ENCODE peak calls at places on chromosomes 11 and 22, in seven cellular contexts. K, F, A, X, E, T and R are unnamed samples.

GRCh38 chr11:62491571-62492329 is 54.9 kb downstream of the AHNAK start:
- DNase-seq in K (no peak), F (no peak), A (no peak), X (no peak), E (no peak), T (no peak), R (no peak)

GRCh38 chr11:47060807-47061206 is 115.9 kb downstream of the ARFGAP2 start:
- DNase-seq in K (peak), F (no peak), A (no peak), X (peak), E (no peak), T (no peak), R (no peak)

GRCh38 chr22:47535681-47536080 is 773.2 kb downstream of the TBC1D22A start:
- DNase-seq in K (no peak), F (no peak), A (no peak), X (no peak), E (no peak), T (no peak), R (no peak)

GRCh38 chr11:79173615-79174014 is 267.2 kb downstream of the TENM4 start:
- DNase-seq in K (peak), F (no peak), A (no peak), X (peak), E (no peak), T (no peak), R (no peak)

GRCh38 chr22:36386351-36386899 is 1.3 kb downstream of the MYH9 start:
- DNase-seq in K (no peak), F (no peak), A (no peak), X (no peak), E (no peak), T (no peak), R (no peak)

GRCh38 chr11:96447208-96447607 is 57.4 kb downstream of the JRKL start:
- DNase-seq in K (no peak), F (no peak), A (no peak), X (no peak), E (no peak), T (no peak), R (no peak)

GRCh38 chr11:76769645-76770586 is 13.2 kb upstream of the TSKU start:
- DNase-seq in K (peak), F (no peak), A (no peak), X (no peak), E (no peak), T (no peak), R (no peak)

GRCh38 chr11:10314199-10315072 is 9.6 kb downstream of the ADM start:
- DNase-seq in K (peak), F (no peak), A (peak), X (peak), E (no peak), T (no peak), R (no peak)

GRCh38 chr11:100080401-100080800 is 606.7 kb upstream of the ARHGAP42 start:
- DNase-seq in K (no peak), F (no peak), A (no peak), X (no peak), E (no peak), T (no peak), R (no peak)

GRCh38 chr11:2806351-2807058 is 79.1 kb downstream of the CDKN1C start:
- DNase-seq in K (no peak), F (peak), A (peak), X (no peak), E (peak), T (peak), R (no peak)

GRCh38 chr11:69654001-69654659 is 13.2 kb downstream of the CCND1 start:
- DNase-seq in K (no peak), F (no peak), A (peak), X (no peak), E (no peak), T (no peak), R (no peak)

GRCh38 chr11:61494341-61495038 is 14.1 kb upstream of the LRRC10B start:
- DNase-seq in K (no peak), F (no peak), A (no peak), X (no peak), E (no peak), T (peak), R (no peak)

GRCh38 chr22:43325176-43325575 is 18.0 kb downstream of the SCUBE1 start:
- DNase-seq in K (no peak), F (no peak), A (no peak), X (no peak), E (no peak), T (no peak), R (no peak)

DNA sequence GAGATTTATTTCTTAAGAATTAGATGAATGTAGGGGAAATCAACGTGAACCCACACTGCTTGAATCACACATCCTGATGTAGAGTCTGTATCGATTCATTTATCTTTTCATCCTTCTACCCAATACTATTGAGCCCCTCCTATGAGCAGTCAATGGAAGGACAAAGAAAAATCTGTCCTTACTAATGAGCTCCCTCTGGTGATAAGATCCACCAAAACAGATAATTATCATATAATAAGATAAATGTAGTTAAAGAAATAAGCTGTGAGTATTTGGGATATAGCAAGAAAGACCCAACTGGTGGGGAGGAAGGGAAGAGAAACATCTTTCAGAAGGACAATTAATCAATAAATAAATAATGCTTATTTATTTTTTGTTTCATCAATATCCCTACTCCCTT is 385.1 kb upstream of the CCDC90B start:
- DNase-seq in K (peak), F (no peak), A (no peak), X (peak), E (no peak), T (no peak), R (no peak)
- TF ChIP-seq CTCF in K (peak), F (no peak), A (no peak), X (peak), E (no peak), T (no peak), R (peak)

GRCh38 chr11:132114185-132114584 is 743.8 kb downstream of the NTM start:
- DNase-seq in K (peak), F (no peak), A (peak), X (peak), E (no peak), T (no peak), R (no peak)
- TF ChIP-seq CTCF in K (peak), F (peak), A (peak), X (peak), E (peak), T (peak), R (peak)

GRCh38 chr11:64870176-64870892 is 8.1 kb downstream of the EHD1 start:
- DNase-seq in K (peak), F (no peak), A (no peak), X (peak), E (no peak), T (no peak), R (no peak)
- TF ChIP-seq CTCF in K (no peak), F (peak), A (no peak), X (no peak), E (no peak), T (no peak), R (no peak)

GRCh38 chr22:49307071-49307830 is 520.4 kb downstream of the BRD1 start:
- DNase-seq in K (no peak), F (peak), A (peak), X (no peak), E (no peak), T (no peak), R (no peak)

GRCh38 chr22:49305966-49306631 is 521.6 kb downstream of the BRD1 start:
- DNase-seq in K (no peak), F (peak), A (peak), X (no peak), E (no peak), T (no peak), R (no peak)

GRCh38 chr22:49306632-49306975 is 521.1 kb downstream of the BRD1 start:
- DNase-seq in K (no peak), F (peak), A (peak), X (no peak), E (peak), T (no peak), R (no peak)

GRCh38 chr22:49303781-49304461 is 523.8 kb downstream of the BRD1 start:
- DNase-seq in K (no peak), F (peak), A (peak), X (no peak), E (no peak), T (no peak), R (no peak)

GRCh38 chr22:49305215-49305965 is 522.3 kb downstream of the BRD1 start:
- DNase-seq in K (no peak), F (peak), A (peak), X (peak), E (no peak), T (peak), R (no peak)
- TF ChIP-seq CTCF in K (peak), F (peak), A (peak), X (peak), E (peak), T (peak), R (no peak)

DNA sequence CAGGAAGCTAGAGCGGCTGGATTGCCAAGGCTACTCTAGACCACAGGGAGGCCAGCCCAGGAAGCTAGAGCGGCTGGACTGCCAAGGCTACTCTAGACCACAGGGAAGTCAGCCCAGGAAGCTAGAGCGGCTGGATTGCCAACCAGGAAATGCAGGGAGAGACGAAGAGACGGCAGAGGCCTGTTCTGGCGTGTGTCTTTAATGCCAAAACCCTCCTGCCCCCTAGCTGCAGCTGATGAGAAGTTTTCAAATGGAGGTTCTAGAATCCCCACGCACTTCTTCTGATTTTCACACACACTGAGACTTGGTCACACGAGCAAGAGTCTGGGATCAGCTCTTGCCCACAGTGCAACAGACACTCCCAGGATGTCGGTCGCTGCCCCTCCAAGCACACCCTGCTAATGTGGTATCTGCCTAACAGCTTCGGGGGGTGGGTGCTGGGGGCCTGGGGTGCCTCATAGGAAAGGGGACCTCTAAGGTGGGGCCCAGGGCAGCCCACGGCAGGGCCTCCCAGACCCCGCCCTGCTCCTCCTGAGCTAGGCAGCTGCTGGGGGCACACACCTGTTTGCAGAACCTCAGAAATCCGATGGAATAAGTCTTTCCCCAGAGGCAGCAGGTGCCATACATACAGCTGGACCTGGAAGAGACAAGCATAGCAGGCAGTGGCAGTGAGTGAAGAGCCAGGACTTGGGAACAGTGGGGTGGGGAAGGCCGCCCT is 28.5 kb downstream of the MAFF start:
- DNase-seq in K (peak), F (no peak), A (peak), X (peak), E (no peak), T (peak), R (no peak)
- TF ChIP-seq CTCF in K (peak), F (peak), A (peak), X (peak), E (peak), T (peak), R (peak)

DNA sequence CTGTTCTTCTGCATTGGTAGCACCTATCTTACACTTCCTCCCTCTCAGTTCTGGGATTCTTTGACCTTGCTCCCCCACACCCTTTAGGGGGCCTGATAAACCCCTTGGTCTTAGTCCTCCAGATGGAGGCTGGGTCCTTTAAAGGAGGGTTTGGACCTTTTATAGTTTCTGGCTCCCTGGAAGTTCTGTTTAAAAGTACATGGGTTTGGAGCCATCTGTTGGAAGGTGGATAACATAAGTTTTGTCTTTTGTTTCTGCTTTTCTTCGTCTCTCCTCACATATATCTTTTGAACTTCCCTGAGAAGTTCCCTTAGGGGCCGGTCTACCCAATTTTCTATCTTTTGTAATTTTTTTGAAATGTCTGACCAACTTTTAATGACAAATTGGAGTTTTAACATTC is 17.9 kb upstream of the HYLS1 start:
- DNase-seq in K (no peak), F (no peak), A (no peak), X (no peak), E (no peak), T (no peak), R (no peak)
- TF ChIP-seq CTCF in K (no peak), F (no peak), A (peak), X (peak), E (no peak), T (no peak), R (no peak)

GRCh38 chr11:26522912-26523610 is 49.0 kb downstream of the MUC15 start:
- DNase-seq in K (peak), F (no peak), A (peak), X (peak), E (no peak), T (no peak), R (no peak)
- TF ChIP-seq CTCF in K (peak), F (peak), A (peak), X (peak), E (no peak), T (no peak), R (peak)

GRCh38 chr11:121137005-121137404 is 36.0 kb downstream of the TECTA start:
- DNase-seq in K (no peak), F (no peak), A (no peak), X (no peak), E (no peak), T (no peak), R (no peak)
- TF ChIP-seq CTCF in K (no peak), F (no peak), A (no peak), X (no peak), E (no peak), T (no peak), R (no peak)